ENCODE peak calls at places on chromosomes 1 and 21, in four cellular contexts. T, B, X and C are unnamed samples. For H3K27me3, the result is how much of the 10 kb centered on the place peaks cover.

GRCh38 chr1:222276062-222276461 is 271.8 kb downstream of the HHIPL2 start:
- DNase-seq in T (no peak), B (no peak), X (no peak), C (no peak)

GRCh38 chr1:24931481-24932221 is 1.6 kb upstream of the RUNX3 start:
- DNase-seq in T (no peak), B (no peak), X (no peak), C (no peak)

GRCh38 chr1:236167578-236167977 is 25.2 kb downstream of the GPR137B start:
- DNase-seq in T (no peak), B (no peak), X (no peak), C (no peak)

GRCh38 chr1:14649976-14650375 is 51.5 kb downstream of the KAZN start:
- DNase-seq in T (no peak), B (no peak), X (no peak), C (no peak)

GRCh38 chr1:221567859-221568507 is 173.9 kb downstream of the DUSP10 start:
- DNase-seq in T (no peak), B (no peak), X (no peak), C (no peak)

GRCh38 chr21:46662765-46663500 is 27.5 kb downstream of the PRMT2 start:
- DNase-seq in T (no peak), B (no peak), X (no peak), C (no peak)

GRCh38 chr1:39243302-39243701 is 38.8 kb downstream of the MACF1 start:
- DNase-seq in T (no peak), B (no peak), X (no peak), C (no peak)

GRCh38 chr1:117110774-117111173 is 10.8 kb downstream of the TRIM45 start:
- DNase-seq in T (no peak), B (peak), X (no peak), C (no peak)

GRCh38 chr1:230986976-230987375 is 8.1 kb downstream of the ARV1 start:
- DNase-seq in T (peak), B (peak), X (no peak), C (peak)

GRCh38 chr1:112528076-112528475 is 19.3 kb downstream of the WNT2B start:
- DNase-seq in T (no peak), B (no peak), X (no peak), C (no peak)

GRCh38 chr1:114150016-114150415 is 3.7 kb downstream of the SYT6 start:
- DNase-seq in T (no peak), B (no peak), X (no peak), C (no peak)

GRCh38 chr1:113142791-113143190 is 69.8 kb downstream of the LRIG2 start:
- DNase-seq in T (peak), B (peak), X (no peak), C (no peak)

GRCh38 chr21:45388011-45388521 is 16.9 kb upstream of the COL18A1 start:
- DNase-seq in T (no peak), B (no peak), X (no peak), C (no peak)

GRCh38 chr1:36525166-36525565 is 42.5 kb upstream of the CSF3R start:
- DNase-seq in T (no peak), B (no peak), X (no peak), C (no peak)

GRCh38 chr1:102185260-102185659 is 188.5 kb upstream of the OLFM3 start:
- DNase-seq in T (no peak), B (no peak), X (no peak), C (no peak)

GRCh38 chr1:35264861-35265260 is 3.6 kb upstream of the ZMYM4 start:
- DNase-seq in T (peak), B (peak), X (no peak), C (peak)

GRCh38 chr1:19809044-19809750 is 5.9 kb downstream of the RNF186 start:
- DNase-seq in T (no peak), B (no peak), X (no peak), C (no peak)

GRCh38 chr1:23896491-23896890 is 16.7 kb downstream of the CNR2 start:
- DNase-seq in T (no peak), B (no peak), X (no peak), C (no peak)

GRCh38 chr1:169951108-169951507 is 57.4 kb upstream of the SCYL3 start:
- DNase-seq in T (no peak), B (no peak), X (no peak), C (no peak)

GRCh38 chr1:185666582-185666981 is 67.6 kb upstream of the HMCN1 start:
- DNase-seq in T (no peak), B (no peak), X (no peak), C (no peak)

GRCh38 chr21:23644768-23645167 is 1962.5 kb downstream of the MRPL39 start:
- DNase-seq in T (no peak), B (no peak), X (no peak), C (no peak)

GRCh38 chr1:232404981-232405380 is 225.0 kb downstream of the SIPA1L2 start:
- DNase-seq in T (no peak), B (no peak), X (no peak), C (no peak)

DNA sequence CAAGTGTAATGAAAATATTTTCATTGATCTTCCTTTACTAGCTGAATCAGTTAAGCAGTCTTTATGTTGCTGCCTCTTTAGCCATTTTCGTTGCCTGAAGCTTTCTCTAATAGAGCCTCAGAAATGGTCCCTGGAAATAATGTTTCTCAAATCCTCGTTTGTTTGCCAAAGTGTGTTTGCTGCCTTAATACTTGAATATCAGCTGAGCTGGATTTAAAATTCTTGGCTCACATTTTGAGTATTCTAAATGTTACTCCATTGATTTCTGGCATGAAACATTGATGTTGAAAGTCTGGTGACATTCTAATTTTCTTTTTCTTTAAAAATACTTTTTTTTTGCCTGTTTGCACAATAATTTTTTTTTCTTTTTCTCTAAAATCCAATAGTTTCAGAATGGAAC is 84.6 kb upstream of the SERBP1 start:
- DNase-seq in T (no peak), B (no peak), X (no peak), C (no peak)
- H3K4me3 ChIP-seq in T (no peak), B (no peak), X (no peak), C (no peak)

DNA sequence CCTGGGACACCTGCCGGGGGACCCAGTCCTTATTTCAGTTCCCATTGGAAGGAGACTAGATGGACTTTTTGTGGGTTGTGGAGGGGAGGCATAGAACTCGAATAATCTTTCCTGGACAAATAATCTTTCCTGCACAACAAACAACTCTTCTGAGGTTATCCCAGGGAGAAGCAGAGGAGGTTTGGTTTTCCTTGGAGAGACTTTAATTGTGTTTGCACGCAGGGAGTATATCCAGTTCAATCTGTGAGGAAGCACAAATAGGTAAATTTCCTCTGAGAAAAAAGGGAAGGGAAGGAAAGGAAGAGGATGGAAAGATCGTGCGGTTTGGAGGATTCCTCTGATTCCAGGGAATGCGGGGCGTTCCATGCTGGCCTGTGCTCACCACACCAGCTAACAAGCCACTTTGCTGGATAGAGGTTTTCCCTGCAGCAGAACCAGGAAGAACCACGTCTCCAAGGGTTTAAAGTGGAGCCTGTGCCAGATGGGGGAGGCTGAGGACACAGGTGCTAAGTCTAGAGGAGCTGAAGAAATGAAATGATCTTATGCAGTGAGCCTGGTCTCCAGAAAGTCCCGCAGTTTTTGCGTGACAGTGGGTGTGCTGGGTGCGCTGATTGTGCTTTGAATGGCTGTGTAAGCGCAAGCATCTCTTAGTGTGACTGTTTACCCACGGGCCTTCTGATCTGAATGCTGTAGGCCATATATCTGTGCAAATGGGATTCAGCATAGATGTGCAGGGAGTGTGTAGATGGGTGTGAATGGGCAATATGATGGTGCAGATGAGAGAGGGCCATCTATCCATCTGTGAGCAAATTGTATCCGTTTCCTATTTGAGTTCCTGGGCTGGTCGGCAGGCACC is 7.5 kb downstream of the PAX7 start:
- DNase-seq in T (no peak), B (no peak), X (no peak), C (no peak)
- H3K27me3 ChIP-seq in T (half or more), B (half or more), X (half or more), C (half or more)

GRCh38 chr1:209375681-209376360 is 207.7 kb upstream of the CAMK1G start:
- DNase-seq in T (peak), B (peak), X (no peak), C (no peak)
- H3K4me3 ChIP-seq in T (no peak), B (no peak), X (no peak), C (no peak)

DNA sequence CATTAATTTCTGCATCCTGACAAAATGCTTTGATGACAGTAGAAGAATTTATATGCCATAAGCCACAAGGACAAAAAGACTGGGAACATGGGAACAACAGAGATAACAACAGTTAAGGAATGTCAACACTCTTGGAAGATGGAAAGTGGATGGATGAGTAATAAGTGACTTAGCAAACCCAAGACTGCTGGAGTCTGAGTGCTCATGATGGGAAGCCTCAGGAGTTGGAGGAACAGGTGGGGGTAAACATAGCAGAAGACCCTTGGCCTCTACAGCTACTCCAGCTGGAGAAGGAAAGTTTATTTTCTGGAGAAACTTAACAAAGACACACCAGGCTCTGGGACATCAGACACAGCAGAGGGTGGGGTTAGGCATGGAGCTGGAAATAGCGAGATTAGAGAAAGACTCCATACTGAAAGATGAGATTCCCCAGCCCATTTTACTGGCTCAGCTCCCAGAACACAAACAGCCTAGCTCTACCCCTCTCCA is 13.6 kb downstream of the G0S2 start:
- DNase-seq in T (peak), B (peak), X (peak), C (peak)
- H3K27me3 ChIP-seq in T (under half), B (under half), X (under half), C (under half)

GRCh38 chr1:2394220-2394619 is 2.6 kb downstream of the RER1 start:
- DNase-seq in T (no peak), B (no peak), X (no peak), C (no peak)
- H3K4me3 ChIP-seq in T (no peak), B (no peak), X (no peak), C (no peak)

DNA sequence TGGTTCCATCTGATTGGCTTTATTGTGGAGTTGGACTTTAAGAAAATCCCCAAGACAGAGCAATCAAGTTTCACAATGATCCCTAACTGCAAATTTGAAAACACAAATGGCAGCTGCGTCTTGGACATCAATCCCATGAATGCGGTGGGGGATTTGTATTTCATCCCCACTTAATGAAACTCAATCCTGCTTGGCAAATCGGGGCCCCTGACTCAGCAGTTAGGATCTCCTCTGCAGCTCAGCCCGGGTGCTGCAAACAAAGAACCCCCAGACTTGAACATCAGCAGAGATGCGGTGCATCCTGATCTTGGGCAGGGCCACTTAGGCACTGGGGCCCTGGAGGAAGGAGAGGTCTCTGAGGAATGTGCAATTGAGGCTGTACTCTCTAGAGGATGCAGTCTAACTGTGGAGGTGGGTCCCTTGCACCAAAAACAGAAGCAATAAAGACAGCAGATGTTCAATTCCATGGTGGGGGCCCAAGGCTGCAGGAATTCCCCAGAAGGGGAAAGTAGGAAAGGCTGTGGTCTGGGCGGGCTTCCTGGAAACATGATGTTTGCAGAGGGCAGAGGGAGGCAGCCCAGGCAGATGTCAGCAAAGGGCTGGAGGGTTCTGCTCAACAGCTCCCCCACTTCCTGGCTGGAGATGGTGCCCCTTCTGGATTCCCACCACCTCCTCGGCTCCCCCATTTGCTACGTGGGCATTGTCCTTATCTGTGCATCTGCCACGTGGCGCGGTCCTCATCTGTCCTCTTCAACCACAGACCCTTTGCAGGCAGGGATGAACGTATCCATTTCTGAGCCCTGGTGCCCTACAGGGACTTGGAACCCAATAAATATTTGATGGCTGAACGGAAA is 8.6 kb upstream of the GUCA2B start:
- DNase-seq in T (no peak), B (no peak), X (no peak), C (no peak)
- H3K27me3 ChIP-seq in T (under half), B (under half), X (under half), C (under half)

GRCh38 chr1:205593967-205594366 is 37.8 kb downstream of the ELK4 start:
- DNase-seq in T (no peak), B (no peak), X (no peak), C (no peak)

GRCh38 chr1:205591522-205592351 is 40.1 kb downstream of the ELK4 start:
- DNase-seq in T (peak), B (peak), X (peak), C (no peak)

GRCh38 chr1:205593532-205593931 is 38.3 kb downstream of the ELK4 start:
- DNase-seq in T (no peak), B (no peak), X (no peak), C (no peak)

GRCh38 chr1:205590777-205591513 is 40.9 kb downstream of the ELK4 start:
- DNase-seq in T (no peak), B (no peak), X (no peak), C (no peak)

DNA sequence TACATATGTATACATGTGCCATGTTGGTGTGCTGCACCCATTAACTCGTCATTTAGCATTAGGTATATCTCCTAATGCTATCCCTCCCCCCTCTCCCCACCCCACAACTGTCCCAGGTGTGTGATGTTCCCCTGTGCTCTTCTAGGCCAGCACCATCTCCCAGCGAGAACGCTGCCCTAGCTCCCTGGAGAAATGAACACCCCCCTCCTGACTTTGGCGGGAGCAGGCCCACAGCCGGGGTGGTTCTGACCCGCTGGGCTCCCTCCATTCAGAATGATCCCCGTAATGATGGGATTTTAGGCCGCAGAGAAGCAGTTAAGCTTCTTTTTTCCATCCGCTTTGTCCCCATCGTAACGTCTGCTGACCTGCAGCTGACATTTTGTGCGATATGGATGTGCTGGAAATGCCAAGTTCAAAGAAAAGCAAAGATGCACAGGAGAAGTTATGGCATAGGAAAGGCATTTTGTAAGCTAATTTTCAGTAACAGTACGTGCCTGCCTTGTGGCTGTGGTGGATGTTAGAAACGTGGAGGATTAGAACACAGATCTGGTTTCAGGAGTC is 39.3 kb downstream of the ELK4 start:
- DNase-seq in T (no peak), B (no peak), X (no peak), C (no peak)
- H3K4me3 ChIP-seq in T (no peak), B (no peak), X (no peak), C (no peak)

DNA sequence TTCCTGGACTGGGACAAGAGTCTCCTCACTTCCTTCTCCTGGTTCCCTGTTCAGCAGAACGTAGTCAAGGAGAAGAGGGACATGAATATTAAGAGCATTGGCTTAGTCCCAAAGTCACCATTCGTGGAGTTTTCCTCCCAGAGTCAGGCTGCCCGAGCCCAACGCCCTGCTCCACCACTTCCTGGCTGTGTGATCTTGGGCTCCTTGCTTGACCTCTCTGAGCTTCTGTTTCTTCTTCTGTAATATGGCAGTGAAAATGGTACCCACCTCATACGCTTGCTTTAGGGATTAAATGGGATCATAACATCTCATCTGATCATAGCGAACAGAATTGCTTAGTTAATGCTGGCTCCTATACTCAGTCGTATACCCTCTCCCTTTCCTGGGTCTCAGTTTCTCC is 12.0 kb upstream of the CASZ1 start:
- DNase-seq in T (no peak), B (no peak), X (no peak), C (no peak)
- H3K27me3 ChIP-seq in T (under half), B (half or more), X (under half), C (under half)